ENCODE peak calls at places on chromosomes 5 and 9, in seven cellular contexts. One of them, this sample, is unnamed.

GRCh38 chr9:86926130-86926529 is 21.2 kb downstream of the GAS1 start:
- DNase-seq in osteocyte: no peak
- DNase-seq in AG04449: no peak
- DNase-seq in fibroblast of mammary gland: peak
- DNase-seq in sigmoid colon: no peak
- DNase-seq in lower lobe of right lung: no peak
- DNase-seq in cardiac fibroblast: no peak
- DNase-seq in this sample: no peak

GRCh38 chr5:28810751-28811136 is 1772.4 kb upstream of the CDH9 start:
- DNase-seq in osteocyte: no peak
- DNase-seq in AG04449: no peak
- DNase-seq in fibroblast of mammary gland: no peak
- DNase-seq in sigmoid colon: no peak
- DNase-seq in lower lobe of right lung: no peak
- DNase-seq in cardiac fibroblast: no peak
- DNase-seq in this sample: no peak

GRCh38 chr5:115586525-115587146 is 15.6 kb downstream of the TICAM2 start:
- DNase-seq in osteocyte: no peak
- DNase-seq in AG04449: no peak
- DNase-seq in fibroblast of mammary gland: peak
- DNase-seq in sigmoid colon: no peak
- DNase-seq in lower lobe of right lung: no peak
- DNase-seq in cardiac fibroblast: peak
- DNase-seq in this sample: no peak

GRCh38 chr5:51990241-51990640 is 607.0 kb downstream of the ISL1 start:
- DNase-seq in osteocyte: no peak
- DNase-seq in AG04449: no peak
- DNase-seq in fibroblast of mammary gland: no peak
- DNase-seq in sigmoid colon: no peak
- DNase-seq in lower lobe of right lung: no peak
- DNase-seq in cardiac fibroblast: no peak
- DNase-seq in this sample: no peak

GRCh38 chr5:38453506-38453905 is 102.9 kb downstream of the LIFR start:
- DNase-seq in osteocyte: peak
- DNase-seq in AG04449: no peak
- DNase-seq in fibroblast of mammary gland: no peak
- DNase-seq in sigmoid colon: no peak
- DNase-seq in lower lobe of right lung: no peak
- DNase-seq in cardiac fibroblast: no peak
- DNase-seq in this sample: no peak

GRCh38 chr5:143140492-143141231 is 262.8 kb downstream of the NR3C1 start:
- DNase-seq in osteocyte: no peak
- DNase-seq in AG04449: no peak
- DNase-seq in fibroblast of mammary gland: no peak
- DNase-seq in sigmoid colon: no peak
- DNase-seq in lower lobe of right lung: peak
- DNase-seq in cardiac fibroblast: no peak
- DNase-seq in this sample: no peak

GRCh38 chr5:74428275-74428674 is 212.3 kb downstream of the ENC1 start:
- DNase-seq in osteocyte: no peak
- DNase-seq in AG04449: no peak
- DNase-seq in fibroblast of mammary gland: no peak
- DNase-seq in sigmoid colon: no peak
- DNase-seq in lower lobe of right lung: no peak
- DNase-seq in cardiac fibroblast: no peak
- DNase-seq in this sample: no peak

GRCh38 chr9:124347968-124348358 is 67.3 kb downstream of the PSMB7 start:
- DNase-seq in osteocyte: no peak
- DNase-seq in AG04449: no peak
- DNase-seq in fibroblast of mammary gland: no peak
- DNase-seq in sigmoid colon: peak
- DNase-seq in lower lobe of right lung: peak
- DNase-seq in cardiac fibroblast: no peak
- DNase-seq in this sample: no peak

GRCh38 chr5:15023846-15024245 is 152.3 kb upstream of the ANKH start:
- DNase-seq in osteocyte: no peak
- DNase-seq in AG04449: no peak
- DNase-seq in fibroblast of mammary gland: peak
- DNase-seq in sigmoid colon: no peak
- DNase-seq in lower lobe of right lung: no peak
- DNase-seq in cardiac fibroblast: no peak
- DNase-seq in this sample: no peak

GRCh38 chr9:134390947-134391318 is 64.7 kb downstream of the RXRA start:
- DNase-seq in osteocyte: no peak
- DNase-seq in AG04449: no peak
- DNase-seq in fibroblast of mammary gland: no peak
- DNase-seq in sigmoid colon: no peak
- DNase-seq in lower lobe of right lung: no peak
- DNase-seq in cardiac fibroblast: no peak
- DNase-seq in this sample: no peak

GRCh38 chr5:134878403-134878802 is 4.2 kb downstream of the TXNDC15 start:
- DNase-seq in osteocyte: peak
- DNase-seq in AG04449: no peak
- DNase-seq in fibroblast of mammary gland: no peak
- DNase-seq in sigmoid colon: no peak
- DNase-seq in lower lobe of right lung: peak
- DNase-seq in cardiac fibroblast: no peak
- DNase-seq in this sample: no peak

GRCh38 chr5:81265101-81265500 is 32.0 kb downstream of the CKMT2 start:
- DNase-seq in osteocyte: no peak
- DNase-seq in AG04449: peak
- DNase-seq in fibroblast of mammary gland: peak
- DNase-seq in sigmoid colon: no peak
- DNase-seq in lower lobe of right lung: no peak
- DNase-seq in cardiac fibroblast: peak
- DNase-seq in this sample: no peak

GRCh38 chr5:159951834-159952233 is 35.6 kb downstream of the ADRA1B start:
- DNase-seq in osteocyte: no peak
- DNase-seq in AG04449: no peak
- DNase-seq in fibroblast of mammary gland: peak
- DNase-seq in sigmoid colon: no peak
- DNase-seq in lower lobe of right lung: no peak
- DNase-seq in cardiac fibroblast: no peak
- DNase-seq in this sample: no peak

GRCh38 chr9:85521331-85522197 is 220.2 kb downstream of the AGTPBP1 start:
- DNase-seq in osteocyte: no peak
- DNase-seq in AG04449: no peak
- DNase-seq in fibroblast of mammary gland: no peak
- DNase-seq in sigmoid colon: no peak
- DNase-seq in lower lobe of right lung: no peak
- DNase-seq in cardiac fibroblast: no peak
- DNase-seq in this sample: no peak

GRCh38 chr9:93128715-93129224 is 5.3 kb downstream of the NINJ1 start:
- DNase-seq in osteocyte: no peak
- DNase-seq in AG04449: no peak
- DNase-seq in fibroblast of mammary gland: no peak
- DNase-seq in sigmoid colon: no peak
- DNase-seq in lower lobe of right lung: no peak
- DNase-seq in cardiac fibroblast: no peak
- DNase-seq in this sample: no peak

GRCh38 chr5:158487677-158488076 is 612.0 kb downstream of the EBF1 start:
- DNase-seq in osteocyte: no peak
- DNase-seq in AG04449: no peak
- DNase-seq in fibroblast of mammary gland: no peak
- DNase-seq in sigmoid colon: no peak
- DNase-seq in lower lobe of right lung: no peak
- DNase-seq in cardiac fibroblast: no peak
- DNase-seq in this sample: no peak

GRCh38 chr5:43602818-43603534 is at the start of gene NNT:
- DNase-seq in osteocyte: peak
- DNase-seq in AG04449: no peak
- DNase-seq in fibroblast of mammary gland: peak
- DNase-seq in sigmoid colon: peak
- DNase-seq in lower lobe of right lung: peak
- DNase-seq in cardiac fibroblast: peak
- DNase-seq in this sample: peak

DNA sequence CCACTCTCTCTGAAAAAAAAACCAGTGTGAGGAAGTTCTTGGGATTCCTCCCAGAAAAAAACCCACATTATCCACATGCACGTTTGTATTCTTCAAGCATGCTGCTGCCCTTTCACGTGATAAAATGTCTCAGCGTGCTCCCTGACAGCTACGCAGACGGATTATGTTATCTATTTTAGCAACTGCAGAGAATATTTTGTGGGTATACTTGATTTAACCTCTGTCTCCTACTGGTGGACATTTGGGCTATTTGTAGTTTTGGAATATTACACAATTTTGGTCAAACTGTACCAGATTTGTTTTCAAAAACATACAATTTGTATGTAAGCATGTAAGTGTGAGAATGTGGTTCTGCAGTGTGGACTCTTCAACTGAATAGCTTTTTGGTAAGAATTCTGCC is 10.7 kb downstream of the PRRC2B start:
- DNase-seq in osteocyte: no peak
- DNase-seq in AG04449: no peak
- DNase-seq in fibroblast of mammary gland: peak
- DNase-seq in sigmoid colon: no peak
- DNase-seq in lower lobe of right lung: no peak
- DNase-seq in cardiac fibroblast: no peak
- DNase-seq in this sample: no peak
- TF ChIP-seq CTCF in osteocyte: no peak
- TF ChIP-seq CTCF in AG04449: no peak
- TF ChIP-seq CTCF in fibroblast of mammary gland: no peak
- TF ChIP-seq CTCF in sigmoid colon: no peak
- TF ChIP-seq CTCF in lower lobe of right lung: no peak
- TF ChIP-seq CTCF in cardiac fibroblast: no peak
- TF ChIP-seq CTCF in this sample: no peak

GRCh38 chr5:146862641-146863040 is 15.9 kb downstream of the PPP2R2B start:
- DNase-seq in osteocyte: no peak
- DNase-seq in AG04449: no peak
- DNase-seq in fibroblast of mammary gland: no peak
- DNase-seq in sigmoid colon: no peak
- DNase-seq in lower lobe of right lung: no peak
- DNase-seq in cardiac fibroblast: no peak
- DNase-seq in this sample: no peak

GRCh38 chr5:146866263-146866662 is 12.3 kb downstream of the PPP2R2B start:
- DNase-seq in osteocyte: no peak
- DNase-seq in AG04449: no peak
- DNase-seq in fibroblast of mammary gland: no peak
- DNase-seq in sigmoid colon: no peak
- DNase-seq in lower lobe of right lung: no peak
- DNase-seq in cardiac fibroblast: no peak
- DNase-seq in this sample: no peak

GRCh38 chr5:146860213-146860891 is 18.2 kb downstream of the PPP2R2B start:
- DNase-seq in osteocyte: no peak
- DNase-seq in AG04449: peak
- DNase-seq in fibroblast of mammary gland: peak
- DNase-seq in sigmoid colon: no peak
- DNase-seq in lower lobe of right lung: no peak
- DNase-seq in cardiac fibroblast: no peak
- DNase-seq in this sample: no peak
- TF ChIP-seq CTCF in osteocyte: no peak
- TF ChIP-seq CTCF in AG04449: no peak
- TF ChIP-seq CTCF in fibroblast of mammary gland: no peak
- TF ChIP-seq CTCF in sigmoid colon: no peak
- TF ChIP-seq CTCF in lower lobe of right lung: no peak
- TF ChIP-seq CTCF in cardiac fibroblast: no peak
- TF ChIP-seq CTCF in this sample: no peak

DNA sequence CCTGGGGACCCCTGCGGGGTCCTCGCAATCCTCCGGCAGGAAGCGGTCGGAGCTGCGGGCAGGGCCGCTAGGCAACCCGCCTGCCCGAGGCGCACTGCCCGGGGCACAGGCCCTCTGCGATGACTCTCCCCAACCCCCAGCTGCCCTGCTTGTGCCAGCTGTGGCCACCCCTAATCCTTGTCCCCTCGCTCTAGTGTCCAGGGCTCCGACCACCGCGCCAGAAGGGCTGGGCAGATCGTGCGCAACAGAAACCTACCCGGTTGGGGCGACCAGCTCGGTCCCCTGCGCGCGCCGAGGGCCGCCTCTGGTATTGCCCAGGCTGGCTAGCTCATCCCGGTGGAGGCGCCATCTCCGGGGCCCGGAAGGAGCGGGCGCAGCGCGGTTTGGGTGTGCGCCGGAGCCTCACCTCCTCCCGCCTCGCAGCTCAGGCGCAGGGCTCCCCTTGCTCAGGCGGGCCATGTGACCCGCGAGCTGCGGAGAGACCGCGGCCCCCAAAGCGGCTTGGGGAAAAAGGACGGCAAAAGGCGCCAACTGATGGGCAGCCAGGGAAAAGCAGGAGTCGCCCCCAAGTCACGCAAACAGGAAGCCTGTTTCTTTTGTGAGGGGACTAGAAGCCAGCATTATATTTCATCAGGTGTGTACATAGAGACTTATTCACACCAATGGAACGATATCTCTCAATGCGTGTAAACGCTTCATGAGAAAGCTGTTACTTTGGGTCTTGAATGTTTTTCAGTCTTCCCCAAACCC is 46.8 kb upstream of the RNF20 start:
- DNase-seq in osteocyte: peak
- DNase-seq in AG04449: no peak
- DNase-seq in fibroblast of mammary gland: peak
- DNase-seq in sigmoid colon: peak
- DNase-seq in lower lobe of right lung: peak
- DNase-seq in cardiac fibroblast: peak
- DNase-seq in this sample: peak
- TF ChIP-seq CTCF in osteocyte: peak
- TF ChIP-seq CTCF in AG04449: peak
- TF ChIP-seq CTCF in fibroblast of mammary gland: peak
- TF ChIP-seq CTCF in sigmoid colon: no peak
- TF ChIP-seq CTCF in lower lobe of right lung: no peak
- TF ChIP-seq CTCF in cardiac fibroblast: no peak
- TF ChIP-seq CTCF in this sample: peak

GRCh38 chr9:6584881-6585597 is 60.5 kb downstream of the GLDC start:
- DNase-seq in osteocyte: no peak
- DNase-seq in AG04449: no peak
- DNase-seq in fibroblast of mammary gland: peak
- DNase-seq in sigmoid colon: no peak
- DNase-seq in lower lobe of right lung: no peak
- DNase-seq in cardiac fibroblast: peak
- DNase-seq in this sample: no peak
- TF ChIP-seq CTCF in osteocyte: peak
- TF ChIP-seq CTCF in AG04449: no peak
- TF ChIP-seq CTCF in fibroblast of mammary gland: peak
- TF ChIP-seq CTCF in sigmoid colon: peak
- TF ChIP-seq CTCF in lower lobe of right lung: peak
- TF ChIP-seq CTCF in cardiac fibroblast: peak
- TF ChIP-seq CTCF in this sample: peak

DNA sequence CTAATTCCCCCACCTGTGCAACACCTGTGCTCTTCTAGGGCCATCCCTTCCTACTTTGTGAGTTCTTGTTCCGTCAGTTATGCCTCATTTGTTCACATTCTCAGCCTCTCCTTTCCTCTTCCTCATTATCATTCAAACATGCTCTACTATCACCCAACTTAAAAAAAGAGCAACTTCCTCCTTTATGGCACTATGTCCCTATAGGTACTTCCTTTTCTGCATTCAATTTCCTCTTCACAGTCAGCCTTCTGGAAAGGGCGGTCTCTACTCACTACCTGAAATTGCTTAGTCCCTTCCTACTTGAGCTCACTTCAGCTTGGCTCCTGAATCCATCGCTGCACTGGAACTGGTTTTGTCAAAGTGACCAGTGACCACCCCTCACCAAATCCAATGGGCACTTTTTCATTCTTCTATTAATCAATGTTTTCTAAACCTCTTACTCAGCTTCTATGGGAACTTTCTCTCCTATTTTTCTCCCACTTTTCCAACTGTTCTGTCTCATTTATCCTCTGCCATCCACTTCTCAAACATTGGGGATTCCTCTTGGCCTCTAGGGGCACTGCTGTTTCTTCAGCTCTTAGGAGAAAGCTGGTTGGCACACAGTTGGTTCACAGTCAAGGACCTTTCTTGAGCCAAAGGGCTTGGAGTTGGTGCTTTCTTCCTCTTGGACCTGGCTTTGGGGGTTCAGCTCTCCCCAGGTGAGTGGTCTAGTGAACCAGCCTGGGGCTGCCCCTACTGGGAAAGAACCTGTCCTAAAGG is 112.0 kb upstream of the LHFPL2 start:
- DNase-seq in osteocyte: peak
- DNase-seq in AG04449: no peak
- DNase-seq in fibroblast of mammary gland: no peak
- DNase-seq in sigmoid colon: no peak
- DNase-seq in lower lobe of right lung: no peak
- DNase-seq in cardiac fibroblast: no peak
- DNase-seq in this sample: no peak
- TF ChIP-seq CTCF in osteocyte: peak
- TF ChIP-seq CTCF in AG04449: no peak
- TF ChIP-seq CTCF in fibroblast of mammary gland: peak
- TF ChIP-seq CTCF in sigmoid colon: no peak
- TF ChIP-seq CTCF in lower lobe of right lung: no peak
- TF ChIP-seq CTCF in cardiac fibroblast: peak
- TF ChIP-seq CTCF in this sample: peak

This sample was measured in type B pancreatic cell.